ENCODE peak calls at places on chromosomes 13 and 19, in six cellular contexts. I, M, V, Z, J and X are unnamed samples.

GRCh38 chr19:38691938-38692457 is 44.5 kb downstream of the ACTN4 start:
- DNase-seq in M (peak), I (peak), Z (no peak), J (peak), V (peak), X (no peak)

GRCh38 chr19:45863840-45864628 is at the start of gene FOXA3:
- DNase-seq in J (no peak), M (no peak), I (no peak), V (no peak), Z (peak), X (no peak)

GRCh38 chr13:113589961-113590339 is 5.4 kb downstream of the TFDP1 start:
- DNase-seq in Z (no peak), V (no peak), M (no peak), I (no peak), J (no peak), X (no peak)

GRCh38 chr13:106348032-106348431 is 187.4 kb downstream of the EFNB2 start:
- DNase-seq in M (no peak), J (peak), V (peak), Z (no peak), I (no peak), X (no peak)

GRCh38 chr13:43042410-43042921 is 19.1 kb downstream of the DNAJC15 start:
- DNase-seq in J (no peak), M (no peak), I (no peak), Z (no peak), V (no peak), X (no peak)

GRCh38 chr13:104321756-104322155 is 1255.5 kb upstream of the SLC10A2 start:
- DNase-seq in Z (no peak), J (no peak), I (no peak), V (no peak), M (no peak), X (no peak)

GRCh38 chr13:27708325-27708724 is 84.0 kb upstream of the GSX1 start:
- DNase-seq in M (no peak), J (no peak), Z (no peak), I (no peak), V (no peak), X (no peak)

GRCh38 chr19:9958451-9958850 is 22.1 kb upstream of the OLFM2 start:
- DNase-seq in J (peak), M (peak), V (no peak), Z (no peak), I (peak), X (no peak)

GRCh38 chr13:52024481-52024880 is at the start of gene UTP14C:
- DNase-seq in Z (no peak), J (peak), I (no peak), V (no peak), M (no peak), X (no peak)

GRCh38 chr13:23866420-23867026 is 22.7 kb downstream of the MIPEP start:
- DNase-seq in V (no peak), J (no peak), M (no peak), Z (no peak), I (no peak), X (no peak)

GRCh38 chr13:59584902-59585670 is 578.6 kb downstream of the DIAPH3 start:
- DNase-seq in I (no peak), M (no peak), J (no peak), V (no peak), Z (no peak), X (no peak)

GRCh38 chr19:5249526-5249925 is 91.1 kb downstream of the PTPRS start:
- DNase-seq in I (no peak), J (no peak), Z (no peak), M (no peak), V (no peak), X (no peak)

GRCh38 chr19:48442116-48443035 is 3.4 kb upstream of the GRWD1 start:
- DNase-seq in M (no peak), J (no peak), Z (no peak), I (no peak), V (no peak), X (no peak)

GRCh38 chr13:41313659-41314197 is 2.7 kb downstream of the NAA16 start:
- DNase-seq in V (no peak), Z (no peak), I (no peak), J (no peak), M (no peak), X (no peak)

GRCh38 chr13:43077906-43078305 is 54.5 kb downstream of the DNAJC15 start:
- DNase-seq in J (no peak), M (no peak), V (no peak), I (no peak), Z (no peak), X (no peak)

GRCh38 chr19:40755248-40755624 is 4.2 kb downstream of the SNRPA start:
- DNase-seq in Z (no peak), V (no peak), J (no peak), M (no peak), I (no peak), X (no peak)
- TF ChIP-seq CTCF in Z (no peak), V (no peak), J (no peak), M (no peak), I (no peak), X (no peak)

GRCh38 chr19:55579766-55580621 is 654 bp downstream of the ZNF579 start:
- DNase-seq in J (peak), I (no peak), Z (no peak), M (no peak), V (no peak), X (no peak)
- H3K27ac ChIP-seq in J (peak), I (peak), Z (peak), M (peak), V (peak), X (peak)

DNA sequence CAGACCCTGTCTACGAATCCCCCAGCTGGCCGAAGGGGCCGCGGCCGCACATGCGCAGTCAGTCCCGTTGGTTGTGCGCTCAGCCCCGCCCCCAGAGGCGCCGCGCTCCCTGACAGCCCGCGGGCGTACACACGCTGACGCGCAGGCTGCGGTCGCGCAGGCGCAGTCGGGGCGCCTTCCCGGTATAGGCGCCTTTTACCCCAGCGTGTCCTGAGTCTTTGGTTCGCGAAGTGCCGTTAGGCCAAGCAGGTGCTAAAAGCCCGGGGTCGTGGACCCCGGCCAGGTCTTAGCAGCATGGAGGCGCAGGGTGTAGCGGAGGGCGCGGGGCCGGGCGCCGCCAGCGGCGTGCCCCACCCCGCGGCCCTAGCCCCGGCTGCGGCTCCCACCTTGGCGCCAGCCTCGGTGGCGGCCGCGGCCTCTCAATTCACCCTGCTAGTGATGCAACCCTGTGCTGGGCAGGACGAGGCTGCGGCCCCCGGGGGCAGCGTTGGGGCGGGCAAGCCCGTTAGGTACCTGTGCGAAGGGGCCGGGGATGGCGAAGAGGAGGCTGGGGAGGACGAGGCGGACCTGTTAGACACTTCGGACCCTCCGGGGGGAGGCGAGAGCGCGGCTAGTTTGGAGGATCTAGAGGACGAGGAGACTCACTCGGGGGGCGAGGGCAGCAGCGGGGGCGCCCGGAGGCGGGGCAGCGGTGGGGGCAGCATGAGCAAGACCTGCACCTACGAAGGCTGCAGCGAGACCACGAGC is at the start of gene RFXAP:
- DNase-seq in M (peak), V (peak), I (peak), Z (peak), J (peak), X (peak)
- TF ChIP-seq CTCF in M (no peak), V (no peak), I (no peak), Z (no peak), J (no peak), X (peak)

GRCh38 chr19:1315470-1316166 is 29.9 kb downstream of the EFNA2 start:
- DNase-seq in V (peak), I (peak), M (no peak), J (peak), Z (peak), X (peak)

GRCh38 chr19:1317274-1317673 is 31.6 kb downstream of the EFNA2 start:
- DNase-seq in Z (no peak), J (no peak), I (no peak), V (no peak), M (no peak), X (no peak)

GRCh38 chr19:1313695-1314613 is 28.3 kb downstream of the EFNA2 start:
- DNase-seq in I (no peak), Z (no peak), V (no peak), J (no peak), M (no peak), X (no peak)

GRCh38 chr19:1318678-1319471 is 33.2 kb downstream of the EFNA2 start:
- DNase-seq in V (no peak), I (no peak), Z (no peak), M (no peak), J (no peak), X (no peak)

GRCh38 chr19:1316466-1316865 is 30.8 kb downstream of the EFNA2 start:
- DNase-seq in V (no peak), J (no peak), I (no peak), Z (no peak), M (no peak), X (no peak)
- H3K27ac ChIP-seq in V (no peak), J (no peak), I (no peak), Z (no peak), M (no peak), X (no peak)

DNA sequence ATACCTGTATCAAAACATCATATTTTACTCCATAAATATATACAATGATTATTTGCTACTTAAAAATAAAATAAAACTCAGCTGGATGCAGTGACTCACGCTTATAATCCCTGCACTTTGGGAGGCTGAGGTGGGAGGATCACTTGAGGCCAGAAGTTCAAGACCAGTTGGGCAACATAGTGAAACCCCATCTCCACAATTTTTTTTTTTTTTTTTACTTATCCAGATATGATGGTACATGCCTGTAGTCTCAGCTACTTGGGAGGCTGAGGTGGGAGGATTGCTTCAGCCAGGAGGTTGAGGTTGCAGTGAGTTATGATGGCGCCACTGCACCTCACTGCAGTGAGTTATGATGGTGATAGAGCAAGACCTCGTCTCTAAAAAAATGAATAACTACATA is 22.4 kb downstream of the POU2F2 start:
- DNase-seq in I (no peak), M (no peak), J (no peak), V (no peak), Z (no peak), X (no peak)
- TF ChIP-seq CTCF in I (no peak), M (no peak), J (no peak), V (no peak), Z (no peak), X (no peak)

GRCh38 chr19:7701654-7702457 is at the start of gene FCER2:
- DNase-seq in Z (no peak), I (no peak), M (no peak), V (no peak), J (no peak), X (no peak)
- H3K27ac ChIP-seq in Z (no peak), I (no peak), M (no peak), V (no peak), J (no peak), X (no peak)